ENCODE peak calls at places on chromosomes 12 and 14, in five cellular contexts. I, W, E, F and D are unnamed samples.
A peak's percentile ranks its signal among the peaks of the same experiment; 100 is the strongest.

GRCh38 chr12:1619599-1619998 is 9.4 kb upstream of the WNT5B start:
- DNase-seq in I (peak; percentile 21), E (no peak), F (no peak), W (peak; percentile 55), D (no peak)

GRCh38 chr14:74506408-74506807 is 12.8 kb downstream of the ISCA2 start:
- DNase-seq in E (peak; percentile 41), F (no peak), W (no peak), I (no peak), D (no peak)

GRCh38 chr12:119693006-119693405 is 25.1 kb downstream of the PRKAB1 start:
- DNase-seq in W (no peak), I (no peak), E (no peak), F (no peak), D (no peak)

GRCh38 chr14:55099741-55100140 is 29.3 kb upstream of the LGALS3 start:
- DNase-seq in I (no peak), F (no peak), W (no peak), E (no peak), D (no peak)

GRCh38 chr14:24398298-24398942 is 383 bp upstream of the NYNRIN start:
- DNase-seq in F (no peak), W (no peak), I (no peak), E (peak; percentile 74), D (peak; percentile 64)

GRCh38 chr12:111166779-111167540 is 201.9 kb downstream of the PHETA1 start:
- DNase-seq in I (no peak), W (no peak), E (no peak), F (no peak), D (no peak)

GRCh38 chr12:34377243-34378035 is 355.1 kb downstream of the ALG10 start:
- DNase-seq in W (no peak), F (no peak), I (no peak), E (no peak), D (no peak)

GRCh38 chr14:101521306-101521935 is 39.9 kb upstream of the DIO3 start:
- DNase-seq in W (no peak), I (no peak), F (no peak), E (no peak), D (no peak)

GRCh38 chr14:24409956-24410355 is 11.2 kb downstream of the NYNRIN start:
- DNase-seq in E (no peak), W (no peak), I (no peak), F (no peak), D (no peak)

GRCh38 chr12:106672308-106673085 is 89.7 kb downstream of the RFX4 start:
- DNase-seq in F (no peak), I (no peak), W (no peak), E (peak; percentile 40), D (no peak)

GRCh38 chr12:111409403-111410228 is 3.9 kb downstream of the SH2B3 start:
- DNase-seq in E (no peak), W (no peak), F (no peak), I (peak; percentile 84), D (no peak)

GRCh38 chr12:5123921-5124320 is 80.2 kb downstream of the KCNA5 start:
- DNase-seq in I (no peak), F (no peak), W (no peak), E (no peak), D (no peak)

GRCh38 chr14:34662558-34663088 is 32.7 kb upstream of the SNX6 start:
- DNase-seq in I (no peak), W (no peak), F (no peak), E (no peak), D (no peak)

GRCh38 chr14:64696355-64696844 is 7.8 kb upstream of the PLEKHG3 start:
- DNase-seq in F (no peak), W (no peak), E (no peak), I (no peak), D (no peak)

GRCh38 chr14:67975429-67975828 is 155.8 kb downstream of the RAD51B start:
- DNase-seq in E (no peak), F (no peak), I (no peak), W (no peak), D (no peak)

GRCh38 chr12:104643921-104644669 is 187.3 kb downstream of the CHST11 start:
- DNase-seq in F (no peak), W (peak; percentile 43), I (no peak), E (no peak), D (no peak)

GRCh38 chr12:10214131-10214876 is 1.6 kb downstream of the GABARAPL1 start:
- DNase-seq in E (no peak), W (no peak), I (peak; percentile 17), F (no peak), D (no peak)
- TF ChIP-seq ATF2 in E (no peak), W (no peak), I (no peak), F (no peak), D (no peak)

DNA sequence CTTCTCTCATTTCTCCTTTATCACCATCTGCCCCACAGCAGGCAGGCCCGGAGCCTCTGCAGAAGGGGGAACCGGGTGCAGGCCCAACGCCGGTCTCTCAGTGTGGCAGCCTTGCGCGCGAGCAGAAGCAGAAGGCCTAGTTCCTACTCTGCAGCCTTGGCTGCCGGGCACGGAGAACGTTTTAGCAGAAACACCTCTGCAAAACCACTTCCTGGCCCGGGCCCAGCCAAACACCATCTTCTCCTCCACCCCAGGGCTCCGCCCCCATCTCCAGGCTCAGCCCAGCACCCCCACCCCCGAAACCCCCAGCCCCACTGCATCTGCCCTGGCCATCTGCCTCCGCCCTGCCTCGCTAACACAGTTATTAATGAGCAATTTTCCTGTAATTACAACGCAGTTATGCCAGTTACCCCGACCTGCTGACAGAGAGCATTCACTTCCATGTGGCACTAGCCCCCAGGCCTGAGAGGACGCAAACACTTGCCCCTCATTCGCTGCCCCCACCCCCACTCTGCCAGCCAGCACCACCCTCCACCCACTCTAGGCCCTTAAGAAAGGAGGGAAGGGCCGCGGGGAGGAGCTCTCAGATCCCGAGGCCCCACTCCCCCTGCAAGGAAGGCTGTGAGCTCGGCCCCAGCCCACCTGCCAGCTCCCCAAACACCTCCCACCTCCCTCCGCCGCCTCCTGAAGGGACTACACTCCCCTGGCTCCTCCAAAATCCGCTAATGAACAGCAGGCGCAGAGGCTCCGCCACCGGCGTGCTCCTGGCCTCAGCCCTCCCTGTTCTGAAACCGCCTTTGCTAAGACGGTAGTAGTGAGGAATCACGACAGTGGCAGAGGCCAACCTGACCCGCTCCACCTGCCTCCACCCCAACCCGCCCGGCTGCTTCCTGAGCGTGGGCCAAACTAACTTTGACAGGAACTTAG is 44.7 kb upstream of the FBRSL1 start:
- DNase-seq in I (no peak), F (no peak), W (no peak), E (peak; percentile 60), D (no peak)
- TF ChIP-seq ATF2 in I (no peak), F (no peak), W (no peak), E (no peak), D (no peak)

DNA sequence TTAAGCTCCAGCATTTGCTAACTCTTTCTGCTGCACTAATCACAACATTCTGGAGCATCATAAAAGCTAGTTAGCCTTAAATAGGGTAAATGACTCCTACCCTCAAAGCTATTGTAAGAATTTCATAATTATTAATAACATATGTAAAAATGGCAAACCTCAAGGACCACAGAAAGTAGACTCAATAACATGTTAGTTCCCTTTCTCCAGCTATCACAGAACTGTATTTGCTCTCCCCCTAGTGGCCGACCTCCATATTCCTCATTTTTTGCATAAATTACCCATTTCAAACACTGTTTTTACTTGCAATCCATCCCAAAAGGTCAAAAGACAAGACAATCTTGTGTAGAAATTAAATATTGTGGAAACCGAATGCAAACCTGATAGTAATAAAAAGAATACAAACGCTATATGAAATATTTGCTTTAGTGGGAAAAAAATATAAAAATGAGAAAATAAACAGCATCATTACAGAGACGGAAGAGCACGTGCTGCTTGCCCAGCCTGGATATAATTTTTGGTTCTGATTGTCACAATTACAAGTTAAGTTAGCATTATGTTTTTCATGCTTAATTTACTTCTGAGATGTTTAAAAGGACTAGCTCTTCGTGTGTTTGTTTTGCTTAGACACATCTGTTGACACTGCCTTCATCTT is 97.9 kb downstream of the RERGL start:
- DNase-seq in F (peak; percentile 3), I (peak; percentile 6), E (no peak), W (peak; percentile 15), D (peak; percentile 34)
- TF ChIP-seq ATF2 in F (no peak), I (no peak), E (no peak), W (no peak), D (no peak)

GRCh38 chr12:57746025-57746424 is 1.2 kb downstream of the TSPAN31 start:
- DNase-seq in E (no peak), I (no peak), F (no peak), W (no peak), D (no peak)

GRCh38 chr12:57750561-57751431 is 1.3 kb downstream of the CDK4 start:
- DNase-seq in E (no peak), W (no peak), F (no peak), I (no peak), D (no peak)

GRCh38 chr12:57751788-57752667 is at the start of gene CDK4:
- DNase-seq in E (peak; percentile 99), I (peak; percentile 98), W (peak; percentile 99), F (peak; percentile 99), D (peak; percentile 99)

GRCh38 chr12:57751432-57751787 is 700 bp downstream of the CDK4 start:
- DNase-seq in W (no peak), E (no peak), I (no peak), F (no peak), D (no peak)

DNA sequence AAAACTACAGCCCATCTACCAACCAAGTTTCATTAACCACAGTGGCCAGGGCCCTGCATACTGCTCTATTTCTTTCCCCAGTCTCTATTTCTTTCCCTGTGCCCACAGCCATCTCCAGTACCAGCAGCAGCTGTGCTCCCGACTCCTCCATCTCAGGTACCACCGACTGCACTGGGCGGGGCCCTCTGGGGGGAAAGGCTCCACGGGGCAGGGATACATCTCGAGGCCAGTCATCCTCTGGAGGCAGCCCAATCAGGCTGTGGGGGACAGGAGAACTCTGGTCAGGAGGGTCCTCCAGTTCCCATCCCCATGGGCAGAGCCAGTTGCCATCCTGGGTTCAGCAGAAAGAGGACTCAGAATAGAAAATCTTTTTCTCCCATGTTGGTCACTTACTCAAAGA is 3.0 kb downstream of the CDK4 start:
- DNase-seq in I (no peak), E (no peak), F (no peak), W (no peak), D (no peak)
- TF ChIP-seq ATF2 in I (no peak), E (no peak), F (no peak), W (no peak), D (no peak)

DNA sequence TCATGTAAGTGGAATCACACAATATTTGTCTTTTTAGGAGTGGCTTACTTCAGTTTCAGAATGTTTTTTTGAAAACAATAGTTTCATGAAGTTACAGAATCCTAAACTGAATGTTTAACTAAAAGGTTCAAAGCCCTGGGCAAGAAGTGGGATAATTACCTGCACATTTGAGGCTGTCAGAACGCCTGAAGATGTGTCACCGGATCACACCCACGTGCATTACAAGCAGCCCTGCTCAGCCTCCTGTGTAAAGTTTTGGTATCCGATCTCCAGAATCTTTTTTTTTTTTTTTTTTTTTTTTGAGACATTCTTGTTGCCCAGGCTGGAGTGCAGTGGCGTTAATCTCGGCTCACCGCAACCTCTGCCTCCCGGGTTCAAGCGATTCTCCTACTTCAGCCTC is 12.8 kb downstream of the EML1 start:
- DNase-seq in W (no peak), E (no peak), I (no peak), F (no peak), D (no peak)
- TF ChIP-seq ATF2 in W (no peak), E (no peak), I (no peak), F (no peak), D (no peak)

GRCh38 chr12:27005495-27005894 is 8.7 kb downstream of the TM7SF3 start:
- DNase-seq in E (no peak), W (no peak), F (no peak), I (no peak), D (no peak)
- TF ChIP-seq ATF2 in E (no peak), W (no peak), F (no peak), I (no peak), D (no peak)